ENCODE peak calls at places on chromosomes 5 and 9, in four cellular contexts. D is H1, S is H9, Z is IMR-90. B is an unnamed sample.
A peak's percentile ranks its signal among the peaks of the same experiment; 100 is the strongest.

GRCh38 chr9:130535818-130536521 is 43.4 kb upstream of the FUBP3 start:
- DNase-seq in D (no peak), Z (peak; percentile 60), S (no peak), B (peak; percentile 55)

GRCh38 chr5:43215073-43215631 is 23.1 kb downstream of the NIM1K start:
- DNase-seq in Z (no peak), S (no peak), D (no peak), B (no peak)

GRCh38 chr5:136174021-136174659 is 18.8 kb downstream of the SMIM32 start:
- DNase-seq in S (no peak), D (no peak), Z (peak; percentile 75), B (peak; percentile 68)

GRCh38 chr5:54832066-54832465 is 153.3 kb downstream of the ESM1 start:
- DNase-seq in S (no peak), D (no peak), Z (peak; percentile 88), B (no peak)

GRCh38 chr5:4079881-4080280 is 484.2 kb downstream of the IRX1 start:
- DNase-seq in Z (no peak), S (no peak), D (no peak), B (no peak)

GRCh38 chr9:136952354-136952855 is 332 bp downstream of the LCN12 start:
- DNase-seq in Z (no peak), D (no peak), S (no peak), B (no peak)

GRCh38 chr5:150438873-150439546 is 10.5 kb downstream of the RPS14 start:
- DNase-seq in Z (no peak), S (peak; percentile 79), D (peak; percentile 68), B (peak; percentile 85)

GRCh38 chr5:81721049-81721448 is 29.8 kb downstream of the SSBP2 start:
- DNase-seq in D (no peak), S (no peak), Z (no peak), B (no peak)

GRCh38 chr9:128911529-128912035 is 9.2 kb upstream of the PHYHD1 start:
- DNase-seq in Z (peak; percentile 77), D (no peak), S (peak; percentile 62), B (peak; percentile 96)

GRCh38 chr9:75372499-75373268 is 284.4 kb downstream of the OSTF1 start:
- DNase-seq in Z (no peak), D (no peak), S (no peak), B (no peak)

GRCh38 chr9:125415583-125416443 is 154.2 kb downstream of the GAPVD1 start:
- DNase-seq in D (no peak), Z (no peak), S (no peak), B (no peak)

GRCh38 chr5:170522211-170523128 is 18.6 kb downstream of the KCNIP1 start:
- DNase-seq in Z (no peak), S (no peak), D (no peak), B (peak; percentile 37)

GRCh38 chr5:1026700-1027621 is 18.4 kb downstream of the NKD2 start:
- DNase-seq in Z (no peak), D (no peak), S (no peak), B (no peak)

GRCh38 chr9:71663216-71663615 is 105.1 kb downstream of the CEMIP2 start:
- DNase-seq in Z (no peak), D (no peak), S (no peak), B (no peak)

GRCh38 chr5:60810438-60811085 is 33.5 kb downstream of the ELOVL7 start:
- DNase-seq in S (no peak), Z (no peak), D (no peak), B (peak; percentile 26)

GRCh38 chr5:142777858-142778257 is 7.7 kb downstream of the ARHGAP26 start:
- DNase-seq in S (no peak), D (no peak), Z (no peak), B (no peak)

GRCh38 chr9:90914196-90914595 is 112.6 kb downstream of the SYK start:
- DNase-seq in D (no peak), S (no peak), Z (no peak), B (no peak)

GRCh38 chr9:79975471-79976316 is 403.9 kb downstream of the TLE4 start:
- DNase-seq in D (no peak), S (peak; percentile 28), Z (no peak), B (no peak)

GRCh38 chr9:80085668-80086067 is 513.9 kb downstream of the TLE4 start:
- DNase-seq in D (no peak), Z (peak; percentile 4), S (no peak), B (no peak)

GRCh38 chr5:2872676-2873075 is 121.2 kb upstream of the IRX2 start:
- DNase-seq in S (no peak), Z (no peak), D (peak; percentile 30), B (no peak)

GRCh38 chr5:3265131-3265885 is 330.3 kb upstream of the IRX1 start:
- DNase-seq in D (no peak), S (no peak), Z (no peak), B (no peak)

GRCh38 chr9:120438111-120438510 is 141.9 kb downstream of the CDK5RAP2 start:
- DNase-seq in D (no peak), S (no peak), Z (peak; percentile 41), B (no peak)

GRCh38 chr9:29214162-29214520 is 1640.9 kb upstream of the C9orf72 start:
- DNase-seq in S (peak; percentile 85), D (peak; percentile 75), Z (no peak), B (peak; percentile 92)

GRCh38 chr9:18747590-18747989 is 273.6 kb downstream of the ADAMTSL1 start:
- DNase-seq in Z (peak; percentile 5), S (no peak), D (no peak), B (no peak)

GRCh38 chr5:2175842-2176404 is 293.2 kb upstream of the IRX4 start:
- DNase-seq in Z (no peak), S (no peak), D (no peak), B (no peak)

GRCh38 chr5:135026645-135027317 is 7.2 kb downstream of the PITX1 start:
- DNase-seq in S (no peak), Z (no peak), D (no peak), B (no peak)

GRCh38 chr9:119634036-119634435 is 264.8 kb upstream of the BRINP1 start:
- DNase-seq in D (no peak), Z (no peak), S (no peak), B (no peak)

GRCh38 chr5:77514457-77514856 is 22.3 kb upstream of the WDR41 start:
- DNase-seq in D (no peak), Z (no peak), S (no peak), B (no peak)

GRCh38 chr9:127014210-127014609 is 99.6 kb downstream of the RALGPS1 start:
- DNase-seq in Z (peak; percentile 30), D (no peak), S (no peak), B (no peak)

GRCh38 chr5:81010636-81011035 is 50.5 kb downstream of the RASGRF2 start:
- DNase-seq in D (no peak), Z (peak; percentile 68), S (no peak), B (no peak)

GRCh38 chr5:10592598-10592997 is 28.7 kb downstream of the ANKRD33B start:
- DNase-seq in S (no peak), Z (no peak), D (no peak), B (no peak)

GRCh38 chr5:10588779-10589447 is 25.0 kb downstream of the ANKRD33B start:
- DNase-seq in Z (no peak), D (no peak), S (no peak), B (peak; percentile 24)

GRCh38 chr5:10591946-10592345 is 28.1 kb downstream of the ANKRD33B start:
- DNase-seq in S (no peak), Z (no peak), D (no peak), B (no peak)

GRCh38 chr5:10591159-10591558 is 27.3 kb downstream of the ANKRD33B start:
- DNase-seq in D (peak; percentile 20), Z (no peak), S (no peak), B (no peak)

GRCh38 chr5:10590226-10591047 is 26.6 kb downstream of the ANKRD33B start:
- DNase-seq in Z (peak; percentile 69), S (peak; percentile 83), D (peak; percentile 46), B (peak; percentile 100)
- H4K5ac ChIP-seq in Z (no peak overlapping the region), S (no peak overlapping the region), D (no peak overlapping the region), B (no peak overlapping the region)

GRCh38 chr5:172313877-172314276 is 30.3 kb upstream of the UBTD2 start:
- DNase-seq in Z (no peak), D (no peak), S (no peak), B (no peak)
- H2AK5ac ChIP-seq in Z (no peak overlapping the region), D (no peak overlapping the region), S (no peak overlapping the region), B (no peak overlapping the region)

GRCh38 chr5:7395432-7396168 is at the start of gene ADCY2:
- DNase-seq in D (peak; percentile 77), Z (no peak), S (peak; percentile 56), B (peak; percentile 85)

GRCh38 chr5:7397005-7397546 is 1.1 kb downstream of the ADCY2 start:
- DNase-seq in S (no peak), Z (no peak), D (no peak), B (peak; percentile 46)

GRCh38 chr5:7396169-7397004 is 449 bp downstream of the ADCY2 start:
- DNase-seq in Z (no peak), S (no peak), D (no peak), B (peak; percentile 49)

GRCh38 chr5:7398596-7399260 is 2.8 kb downstream of the ADCY2 start:
- DNase-seq in Z (no peak), D (no peak), S (no peak), B (no peak)

GRCh38 chr5:7397935-7398334 is 2.0 kb downstream of the ADCY2 start:
- DNase-seq in Z (no peak), S (no peak), D (no peak), B (no peak)
- H4K5ac ChIP-seq in Z (no peak overlapping the region), S (no peak overlapping the region), D (no peak overlapping the region), B (no peak overlapping the region)

DNA sequence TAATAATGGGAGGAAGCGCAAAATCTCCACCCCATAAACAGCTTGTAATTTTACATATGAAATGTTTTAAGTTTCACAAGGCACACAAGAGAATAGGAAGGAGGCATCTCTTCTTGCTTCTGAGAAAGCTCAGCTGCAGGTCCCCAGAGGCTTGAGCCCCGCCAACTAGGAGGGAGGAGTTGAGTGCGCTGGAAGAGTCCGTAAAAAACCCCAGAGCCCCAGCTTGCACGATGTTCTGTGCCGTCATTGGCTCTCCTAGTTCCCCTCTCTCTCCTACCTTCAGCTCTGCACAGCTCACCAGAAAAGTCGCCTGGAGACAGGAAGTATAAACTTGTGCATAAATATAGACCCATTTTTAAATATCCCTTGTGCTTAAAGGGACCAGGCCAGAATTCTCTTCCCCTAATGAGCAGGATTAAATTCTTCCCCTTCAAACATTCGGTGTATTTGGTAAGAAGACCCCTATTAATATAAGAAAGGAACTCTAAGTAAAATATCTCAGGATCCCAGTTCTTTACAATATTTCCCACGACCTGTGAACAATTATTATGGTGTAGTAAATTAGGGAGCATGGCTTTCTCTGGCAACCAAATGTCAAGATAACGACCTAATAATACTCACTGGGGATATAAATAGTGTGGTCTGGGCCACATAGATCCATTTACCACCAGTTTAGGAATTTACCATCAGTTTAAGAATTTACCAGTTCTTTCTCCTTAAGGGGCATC is 13.7 kb downstream of the GLRX start:
- DNase-seq in S (no peak), D (no peak), Z (peak; percentile 52), B (no peak)
- H2AK5ac ChIP-seq in S (no peak overlapping the region), D (no peak overlapping the region), Z (peak overlapping the region; percentile 25), B (no peak overlapping the region)

GRCh38 chr5:140103154-140103553 is 10.8 kb upstream of the PURA start:
- DNase-seq in Z (no peak), D (no peak), S (no peak), B (no peak)
- H4K5ac ChIP-seq in Z (no peak overlapping the region), D (no peak overlapping the region), S (no peak overlapping the region), B (no peak overlapping the region)